ENCODE peak calls at places on chromosomes 5 and 9, in five cellular contexts. One of them, this sample, is unnamed.

GRCh38 chr5:115599924-115600323 is 2.4 kb downstream of the TICAM2 start:
- DNase-seq in endothelial cell of umbilical vein: no peak
- DNase-seq in SK-N-SH: no peak
- DNase-seq in stomach: no peak
- DNase-seq in HCT116: no peak
- DNase-seq in this sample: no peak

GRCh38 chr5:5309645-5310044 is 112.8 kb upstream of the ICE1 start:
- DNase-seq in endothelial cell of umbilical vein: no peak
- DNase-seq in SK-N-SH: no peak
- DNase-seq in stomach: no peak
- DNase-seq in HCT116: no peak
- DNase-seq in this sample: no peak

GRCh38 chr5:143874312-143874711 is 62.4 kb downstream of the HMHB1 start:
- DNase-seq in endothelial cell of umbilical vein: no peak
- DNase-seq in SK-N-SH: no peak
- DNase-seq in stomach: no peak
- DNase-seq in HCT116: no peak
- DNase-seq in this sample: no peak

GRCh38 chr5:23446436-23446835 is 61.0 kb upstream of the PRDM9 start:
- DNase-seq in endothelial cell of umbilical vein: no peak
- DNase-seq in SK-N-SH: no peak
- DNase-seq in stomach: no peak
- DNase-seq in HCT116: no peak
- DNase-seq in this sample: no peak

GRCh38 chr5:168575391-168576372 is 3.5 kb downstream of the PANK3 start:
- DNase-seq in endothelial cell of umbilical vein: no peak
- DNase-seq in SK-N-SH: no peak
- DNase-seq in stomach: no peak
- DNase-seq in HCT116: no peak
- DNase-seq in this sample: no peak

GRCh38 chr5:141848771-141849370 is 29.3 kb downstream of the PCDH1 start:
- DNase-seq in endothelial cell of umbilical vein: peak
- DNase-seq in SK-N-SH: no peak
- DNase-seq in stomach: peak
- DNase-seq in HCT116: no peak
- DNase-seq in this sample: no peak

GRCh38 chr5:1351156-1351555 is 6.3 kb upstream of the CLPTM1L start:
- DNase-seq in endothelial cell of umbilical vein: no peak
- DNase-seq in SK-N-SH: no peak
- DNase-seq in stomach: no peak
- DNase-seq in HCT116: no peak
- DNase-seq in this sample: no peak

GRCh38 chr9:131651599-131651998 is 88.3 kb downstream of the RAPGEF1 start:
- DNase-seq in endothelial cell of umbilical vein: no peak
- DNase-seq in SK-N-SH: no peak
- DNase-seq in stomach: no peak
- DNase-seq in HCT116: no peak
- DNase-seq in this sample: no peak

GRCh38 chr5:30040483-30041116 is 1152.9 kb upstream of the CDH6 start:
- DNase-seq in endothelial cell of umbilical vein: no peak
- DNase-seq in SK-N-SH: peak
- DNase-seq in stomach: no peak
- DNase-seq in HCT116: peak
- DNase-seq in this sample: no peak

GRCh38 chr9:121674952-121675351 is 23.5 kb downstream of the DAB2IP start:
- DNase-seq in endothelial cell of umbilical vein: no peak
- DNase-seq in SK-N-SH: no peak
- DNase-seq in stomach: no peak
- DNase-seq in HCT116: no peak
- DNase-seq in this sample: no peak

GRCh38 chr9:31034311-31034710 is 1350.1 kb upstream of the ACO1 start:
- DNase-seq in endothelial cell of umbilical vein: no peak
- DNase-seq in SK-N-SH: peak
- DNase-seq in stomach: no peak
- DNase-seq in HCT116: no peak
- DNase-seq in this sample: no peak

GRCh38 chr9:107635137-107635802 is 145.7 kb upstream of the KLF4 start:
- DNase-seq in endothelial cell of umbilical vein: no peak
- DNase-seq in SK-N-SH: no peak
- DNase-seq in stomach: no peak
- DNase-seq in HCT116: no peak
- DNase-seq in this sample: no peak

GRCh38 chr5:151134228-151134627 is 23.4 kb downstream of the ANXA6 start:
- DNase-seq in endothelial cell of umbilical vein: no peak
- DNase-seq in SK-N-SH: no peak
- DNase-seq in stomach: peak
- DNase-seq in HCT116: no peak
- DNase-seq in this sample: no peak

GRCh38 chr9:128892223-128892892 is 10.4 kb downstream of the LRRC8A start:
- DNase-seq in endothelial cell of umbilical vein: peak
- DNase-seq in SK-N-SH: no peak
- DNase-seq in stomach: peak
- DNase-seq in HCT116: no peak
- DNase-seq in this sample: peak

GRCh38 chr5:17269201-17269600 is 51.8 kb downstream of the BASP1 start:
- DNase-seq in endothelial cell of umbilical vein: no peak
- DNase-seq in SK-N-SH: no peak
- DNase-seq in stomach: no peak
- DNase-seq in HCT116: no peak
- DNase-seq in this sample: no peak

GRCh38 chr9:72534931-72535330 is 13.5 kb downstream of the TMC1 start:
- DNase-seq in endothelial cell of umbilical vein: no peak
- DNase-seq in SK-N-SH: no peak
- DNase-seq in stomach: no peak
- DNase-seq in HCT116: no peak
- DNase-seq in this sample: no peak

GRCh38 chr9:71638627-71639026 is 129.7 kb downstream of the CEMIP2 start:
- DNase-seq in endothelial cell of umbilical vein: peak
- DNase-seq in SK-N-SH: no peak
- DNase-seq in stomach: no peak
- DNase-seq in HCT116: no peak
- DNase-seq in this sample: peak

GRCh38 chr9:135463140-135463539 is 16.4 kb upstream of the PPP1R26 start:
- DNase-seq in endothelial cell of umbilical vein: no peak
- DNase-seq in SK-N-SH: no peak
- DNase-seq in stomach: no peak
- DNase-seq in HCT116: peak
- DNase-seq in this sample: no peak
- TF ChIP-seq CTCF in endothelial cell of umbilical vein: no peak
- TF ChIP-seq CTCF in SK-N-SH: no peak
- TF ChIP-seq CTCF in stomach: no peak
- TF ChIP-seq CTCF in HCT116: no peak
- TF ChIP-seq CTCF in this sample: no peak

GRCh38 chr9:76223749-76224340 is 170.4 kb downstream of the RFK start:
- DNase-seq in endothelial cell of umbilical vein: no peak
- DNase-seq in SK-N-SH: no peak
- DNase-seq in stomach: no peak
- DNase-seq in HCT116: no peak
- DNase-seq in this sample: no peak
- TF ChIP-seq POLR2AphosphoS5 in endothelial cell of umbilical vein: no peak
- TF ChIP-seq POLR2AphosphoS5 in SK-N-SH: no peak
- TF ChIP-seq POLR2AphosphoS5 in stomach: no peak
- TF ChIP-seq POLR2AphosphoS5 in HCT116: no peak
- TF ChIP-seq POLR2AphosphoS5 in this sample: peak

GRCh38 chr9:74133921-74134320 is 363.2 kb upstream of the RORB start:
- DNase-seq in endothelial cell of umbilical vein: no peak
- DNase-seq in SK-N-SH: no peak
- DNase-seq in stomach: no peak
- DNase-seq in HCT116: no peak
- DNase-seq in this sample: no peak

GRCh38 chr9:74138182-74138581 is 359.0 kb upstream of the RORB start:
- DNase-seq in endothelial cell of umbilical vein: no peak
- DNase-seq in SK-N-SH: no peak
- DNase-seq in stomach: no peak
- DNase-seq in HCT116: no peak
- DNase-seq in this sample: no peak

DNA sequence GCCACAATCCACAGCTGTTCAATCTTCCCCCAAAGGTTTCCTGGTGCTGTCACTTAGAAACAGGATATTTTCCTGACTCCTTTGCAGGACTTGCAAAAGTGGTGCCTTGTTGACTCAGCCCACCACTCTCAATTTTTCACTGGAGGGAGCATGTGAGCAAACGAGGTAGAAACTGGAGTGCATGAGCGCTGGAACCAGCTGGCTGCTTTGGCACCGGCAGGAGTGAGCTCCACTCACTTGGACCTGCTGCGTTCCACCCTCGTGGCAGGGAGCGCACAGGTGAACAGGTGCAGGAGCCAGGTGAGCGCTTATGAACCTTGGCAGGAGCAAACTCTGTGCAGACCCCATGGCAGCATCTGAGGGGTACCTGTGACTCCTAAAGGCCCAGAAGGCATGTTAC is 364.1 kb upstream of the RORB start:
- DNase-seq in endothelial cell of umbilical vein: no peak
- DNase-seq in SK-N-SH: no peak
- DNase-seq in stomach: no peak
- DNase-seq in HCT116: no peak
- DNase-seq in this sample: no peak
- TF ChIP-seq CTCF in endothelial cell of umbilical vein: no peak
- TF ChIP-seq CTCF in SK-N-SH: no peak
- TF ChIP-seq CTCF in stomach: no peak
- TF ChIP-seq CTCF in HCT116: no peak
- TF ChIP-seq CTCF in this sample: no peak

DNA sequence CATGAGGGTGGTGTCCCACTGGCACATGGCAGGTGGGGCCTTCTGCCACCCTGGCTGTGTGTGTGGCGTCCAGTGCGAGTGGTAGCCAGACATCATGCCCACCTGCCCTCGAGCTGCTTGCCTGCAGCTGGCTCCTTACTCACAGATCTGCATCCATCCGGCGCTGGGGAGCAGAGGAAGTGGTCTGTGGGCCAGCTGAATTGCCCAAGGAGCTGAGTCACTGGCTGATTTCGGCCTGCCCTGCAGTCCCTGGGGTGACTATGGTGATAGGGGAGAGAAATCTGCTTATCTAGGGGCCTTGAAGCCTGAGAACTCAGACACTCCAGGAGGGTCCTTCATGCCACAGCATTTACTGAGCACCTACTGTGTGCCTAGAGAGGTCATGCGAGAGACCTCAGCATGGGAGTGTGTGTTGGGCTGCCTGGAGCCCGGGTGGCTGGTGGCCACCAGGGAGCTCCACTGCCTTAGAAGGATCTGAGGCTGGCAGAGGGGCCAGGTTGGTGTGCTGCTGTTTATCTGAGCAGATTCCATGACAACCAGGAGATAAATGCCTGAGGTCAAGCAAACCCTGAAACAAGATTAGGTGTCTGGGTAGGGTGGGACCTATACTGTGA is 57.1 kb downstream of the SLC22A5 start:
- DNase-seq in endothelial cell of umbilical vein: peak
- DNase-seq in SK-N-SH: peak
- DNase-seq in stomach: peak
- DNase-seq in HCT116: no peak
- DNase-seq in this sample: no peak
- TF ChIP-seq POLR2AphosphoS5 in endothelial cell of umbilical vein: peak
- TF ChIP-seq POLR2AphosphoS5 in SK-N-SH: no peak
- TF ChIP-seq POLR2AphosphoS5 in stomach: peak
- TF ChIP-seq POLR2AphosphoS5 in HCT116: peak
- TF ChIP-seq POLR2AphosphoS5 in this sample: peak

GRCh38 chr5:136232316-136232715 is 39.4 kb upstream of the SMIM32 start:
- DNase-seq in endothelial cell of umbilical vein: no peak
- DNase-seq in SK-N-SH: no peak
- DNase-seq in stomach: no peak
- DNase-seq in HCT116: no peak
- DNase-seq in this sample: no peak
- TF ChIP-seq CTCF in endothelial cell of umbilical vein: no peak
- TF ChIP-seq CTCF in SK-N-SH: no peak
- TF ChIP-seq CTCF in stomach: no peak
- TF ChIP-seq CTCF in HCT116: no peak
- TF ChIP-seq CTCF in this sample: no peak

GRCh38 chr5:134905246-134905996 is 490 bp downstream of the PCBD2 start:
- DNase-seq in endothelial cell of umbilical vein: peak
- DNase-seq in SK-N-SH: peak
- DNase-seq in stomach: peak
- DNase-seq in HCT116: peak
- DNase-seq in this sample: no peak
- TF ChIP-seq POLR2AphosphoS5 in endothelial cell of umbilical vein: no peak
- TF ChIP-seq POLR2AphosphoS5 in SK-N-SH: no peak
- TF ChIP-seq POLR2AphosphoS5 in stomach: no peak
- TF ChIP-seq POLR2AphosphoS5 in HCT116: peak
- TF ChIP-seq POLR2AphosphoS5 in this sample: no peak

GRCh38 chr5:176450077-176450476 is 1.9 kb downstream of the FAF2 start:
- DNase-seq in endothelial cell of umbilical vein: no peak
- DNase-seq in SK-N-SH: no peak
- DNase-seq in stomach: no peak
- DNase-seq in HCT116: no peak
- DNase-seq in this sample: no peak

GRCh38 chr5:176444742-176445141 is 3.4 kb upstream of the FAF2 start:
- DNase-seq in endothelial cell of umbilical vein: no peak
- DNase-seq in SK-N-SH: no peak
- DNase-seq in stomach: no peak
- DNase-seq in HCT116: no peak
- DNase-seq in this sample: no peak

GRCh38 chr5:176447982-176448608 is at the start of gene FAF2:
- DNase-seq in endothelial cell of umbilical vein: peak
- DNase-seq in SK-N-SH: peak
- DNase-seq in stomach: peak
- DNase-seq in HCT116: peak
- DNase-seq in this sample: peak

GRCh38 chr5:176446884-176447537 is 1.2 kb upstream of the FAF2 start:
- DNase-seq in endothelial cell of umbilical vein: peak
- DNase-seq in SK-N-SH: no peak
- DNase-seq in stomach: no peak
- DNase-seq in HCT116: no peak
- DNase-seq in this sample: no peak

GRCh38 chr5:176447538-176447981 is 625 bp upstream of the FAF2 start:
- DNase-seq in endothelial cell of umbilical vein: no peak
- DNase-seq in SK-N-SH: peak
- DNase-seq in stomach: no peak
- DNase-seq in HCT116: no peak
- DNase-seq in this sample: no peak
- TF ChIP-seq CTCF in endothelial cell of umbilical vein: no peak
- TF ChIP-seq CTCF in SK-N-SH: no peak
- TF ChIP-seq CTCF in stomach: no peak
- TF ChIP-seq CTCF in HCT116: no peak
- TF ChIP-seq CTCF in this sample: no peak

This sample was measured in esophagus muscularis mucosa.